ENCODE peak calls at places on chromosomes 1 and 21, in ten cellular contexts. R is naive thymus-derived CD4-positive, alpha-beta T cell; K is HCT116; Y is ascending aorta; P is endothelial cell of umbilical vein; A is body of pancreas; J is CD8-positive, alpha-beta memory T cell; B is Karpas-422; U is left lung; C is K562. G is an unnamed sample. For H3K36me3, the result is how much of the 10 kb centered on the place peaks cover.

GRCh38 chr1:152473887-152474537 is 36.6 kb upstream of the LCE5A start:
- DNase-seq in R (no peak), K (no peak), Y (no peak), P (no peak), A (no peak), J (no peak), B (no peak), U (no peak), C (no peak), G (no peak)

GRCh38 chr1:26279598-26280332 is at the start of gene SH3BGRL3:
- DNase-seq in R (peak), K (peak), Y (peak), P (peak), A (peak), J (peak), B (peak), U (peak), C (peak), G (peak)

GRCh38 chr1:33334081-33334552 is 13.2 kb upstream of the A3GALT2 start:
- DNase-seq in R (no peak), K (no peak), Y (peak), P (no peak), A (no peak), J (no peak), B (no peak), U (no peak), C (no peak), G (peak)

GRCh38 chr1:224095867-224096266 is 18.0 kb upstream of the FBXO28 start:
- DNase-seq in R (no peak), K (no peak), Y (no peak), P (no peak), A (no peak), J (no peak), B (peak), U (no peak), C (no peak), G (no peak)

GRCh38 chr1:31368611-31369107 is 4.2 kb downstream of the FABP3 start:
- DNase-seq in R (no peak), K (no peak), Y (no peak), P (no peak), A (no peak), J (no peak), B (no peak), U (no peak), C (peak), G (no peak)

GRCh38 chr1:119782541-119783338 is 14.0 kb upstream of the HMGCS2 start:
- DNase-seq in R (no peak), K (no peak), Y (no peak), P (no peak), A (no peak), J (no peak), B (no peak), U (no peak), C (no peak), G (no peak)

GRCh38 chr1:94634977-94635416 is 93.4 kb upstream of the F3 start:
- DNase-seq in R (no peak), K (no peak), Y (no peak), P (no peak), A (no peak), J (no peak), B (no peak), U (no peak), C (peak), G (no peak)

GRCh38 chr1:246065592-246065991 is 441.5 kb downstream of the SMYD3 start:
- DNase-seq in R (no peak), K (no peak), Y (no peak), P (no peak), A (no peak), J (no peak), B (no peak), U (no peak), C (no peak), G (no peak)

GRCh38 chr1:47848985-47849610 is 148.1 kb downstream of the TRABD2B start:
- DNase-seq in R (no peak), K (no peak), Y (no peak), P (no peak), A (no peak), J (no peak), B (no peak), U (no peak), C (no peak), G (no peak)

GRCh38 chr1:101071470-101071886 is 45.9 kb upstream of the DPH5 start:
- DNase-seq in R (no peak), K (no peak), Y (no peak), P (peak), A (no peak), J (no peak), B (no peak), U (no peak), C (peak), G (no peak)

GRCh38 chr21:32335601-32336575 is 37.2 kb downstream of the MRAP start:
- DNase-seq in R (no peak), K (no peak), Y (no peak), P (no peak), A (no peak), J (no peak), B (no peak), U (no peak), C (no peak), G (no peak)

GRCh38 chr1:66352783-66353182 is 181.2 kb upstream of the SGIP1 start:
- DNase-seq in R (no peak), K (no peak), Y (no peak), P (no peak), A (no peak), J (no peak), B (no peak), U (no peak), C (no peak), G (no peak)

GRCh38 chr1:212440419-212440818 is 7.7 kb downstream of the NENF start:
- DNase-seq in R (no peak), K (no peak), Y (no peak), P (no peak), A (no peak), J (no peak), B (no peak), U (no peak), C (no peak), G (no peak)

GRCh38 chr1:23559985-23560755 is 869 bp upstream of the ID3 start:
- DNase-seq in R (no peak), K (no peak), Y (no peak), P (peak), A (no peak), J (no peak), B (no peak), U (no peak), C (no peak), G (no peak)

GRCh38 chr1:117284408-117285215 is 73.9 kb upstream of the VTCN1 start:
- DNase-seq in R (peak), K (peak), Y (no peak), P (peak), A (no peak), J (no peak), B (peak), U (no peak), C (peak), G (no peak)

GRCh38 chr1:29324202-29324601 is 87.9 kb downstream of the PTPRU start:
- DNase-seq in R (no peak), K (no peak), Y (no peak), P (no peak), A (no peak), J (no peak), B (no peak), U (peak), C (no peak), G (no peak)

GRCh38 chr1:20105856-20106255 is 13.5 kb downstream of the PLA2G2D start:
- DNase-seq in R (no peak), K (no peak), Y (no peak), P (no peak), A (no peak), J (no peak), B (no peak), U (no peak), C (no peak), G (no peak)

GRCh38 chr1:207978441-207978840 is 67.5 kb upstream of the CD34 start:
- DNase-seq in R (no peak), K (no peak), Y (no peak), P (no peak), A (no peak), J (no peak), B (no peak), U (no peak), C (no peak), G (no peak)

DNA sequence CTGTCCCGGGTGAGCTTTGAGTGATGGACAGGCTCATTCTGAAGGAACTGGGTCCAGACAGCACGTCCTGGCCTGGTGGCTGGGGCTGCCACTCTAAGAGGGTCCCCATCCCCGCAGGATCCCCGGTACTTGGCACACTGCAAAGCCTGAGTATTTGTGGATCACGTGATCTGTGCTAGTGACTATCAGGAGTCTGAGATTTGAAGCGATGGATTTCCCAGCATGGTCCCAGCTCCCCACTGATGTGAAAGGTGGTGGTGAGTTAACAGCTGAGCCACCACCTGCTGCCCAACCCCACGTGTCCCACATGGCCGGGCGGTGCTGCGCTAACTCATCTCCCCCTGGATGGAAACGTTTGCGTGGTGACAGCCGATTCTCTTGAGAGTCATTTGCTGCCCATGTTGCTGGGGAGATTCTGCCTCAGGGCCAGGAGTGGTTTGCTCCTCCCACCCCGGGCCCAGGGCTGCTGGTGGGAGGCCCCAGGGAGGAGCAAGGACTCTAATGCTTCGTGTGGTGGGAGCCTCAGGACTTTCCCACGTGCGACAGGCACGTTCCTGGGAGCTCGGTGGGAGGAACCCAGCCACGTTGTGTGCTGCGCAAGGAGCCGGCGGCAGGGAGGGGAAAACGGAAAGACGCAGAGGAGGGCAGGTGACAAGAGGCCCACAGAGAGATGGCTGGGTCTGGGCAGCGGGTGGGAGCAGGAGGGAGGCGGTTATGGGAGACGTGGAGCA is 15.1 kb downstream of the FAAP20 start:
- DNase-seq in R (no peak), K (no peak), Y (no peak), P (no peak), A (no peak), J (no peak), B (no peak), U (no peak), C (peak), G (no peak)
- H3K36me3 ChIP-seq in R (under half), K (under half), Y (under half), P (under half), A (under half), J (under half), B (under half), U (under half), C (under half), G (under half)

DNA sequence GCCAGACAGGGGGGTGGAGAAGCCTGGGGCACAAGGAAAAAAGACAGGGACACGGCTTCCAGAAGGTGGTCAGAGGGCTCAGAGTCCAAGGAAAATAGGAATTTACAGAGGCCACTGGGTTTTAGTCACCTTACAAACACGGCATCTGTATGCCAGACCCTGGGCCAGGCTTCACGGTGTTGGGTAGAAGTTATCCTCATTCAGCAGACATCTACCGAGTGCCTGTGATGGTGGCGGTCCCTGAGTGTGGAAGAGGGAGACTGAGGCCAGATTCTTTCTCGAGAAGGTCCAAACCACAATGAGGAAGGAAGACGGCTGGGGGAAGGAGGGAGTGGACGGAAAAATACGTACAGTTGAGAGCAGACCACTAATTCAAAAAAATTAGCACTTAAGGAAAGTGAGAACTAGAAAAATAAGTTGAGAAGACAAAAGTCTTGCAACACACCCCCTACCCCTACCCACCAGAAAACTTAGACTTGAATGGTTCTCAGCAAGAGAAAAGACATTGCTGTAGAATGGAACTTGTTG is 864 bp upstream of the BTG2 start:
- DNase-seq in R (no peak), K (no peak), Y (no peak), P (no peak), A (peak), J (no peak), B (peak), U (no peak), C (no peak), G (no peak)
- H3K4me3 ChIP-seq in R (peak), K (peak), Y (peak), P (no peak), A (no peak), J (peak), B (peak), U (peak), C (peak), G (peak)

GRCh38 chr1:145847827-145848226 is 2.4 kb downstream of the NUDT17 start:
- DNase-seq in R (no peak), K (no peak), Y (no peak), P (no peak), A (no peak), J (no peak), B (no peak), U (no peak), C (no peak), G (no peak)
- H3K36me3 ChIP-seq in R (under half), K (under half), Y (under half), P (under half), A (under half), J (under half), B (under half), U (under half), C (under half), G (half or more)

GRCh38 chr1:110671323-110671722 is 3.4 kb downstream of the KCNA3 start:
- DNase-seq in R (no peak), K (no peak), Y (no peak), P (no peak), A (no peak), J (no peak), B (no peak), U (no peak), C (no peak), G (no peak)

GRCh38 chr1:110673805-110674336 is 869 bp downstream of the KCNA3 start:
- DNase-seq in R (no peak), K (no peak), Y (no peak), P (no peak), A (no peak), J (peak), B (no peak), U (peak), C (no peak), G (peak)

GRCh38 chr1:110672753-110673108 is 2.0 kb downstream of the KCNA3 start:
- DNase-seq in R (peak), K (no peak), Y (no peak), P (no peak), A (no peak), J (peak), B (no peak), U (no peak), C (no peak), G (no peak)

GRCh38 chr1:110673197-110673701 is 1.5 kb downstream of the KCNA3 start:
- DNase-seq in R (peak), K (no peak), Y (no peak), P (no peak), A (no peak), J (peak), B (no peak), U (peak), C (no peak), G (no peak)

GRCh38 chr1:110672001-110672752 is 2.6 kb downstream of the KCNA3 start:
- DNase-seq in R (peak), K (no peak), Y (no peak), P (no peak), A (no peak), J (peak), B (no peak), U (no peak), C (peak), G (no peak)
- H3K4me3 ChIP-seq in R (peak), K (no peak), Y (no peak), P (no peak), A (no peak), J (peak), B (no peak), U (no peak), C (no peak), G (peak)

GRCh38 chr1:109404838-109405237 is 7.1 kb upstream of the SORT1 start:
- DNase-seq in R (no peak), K (no peak), Y (no peak), P (no peak), A (no peak), J (no peak), B (no peak), U (no peak), C (no peak), G (no peak)
- H3K36me3 ChIP-seq in R (under half), K (under half), Y (under half), P (under half), A (under half), J (under half), B (half or more), U (under half), C (half or more), G (half or more)

DNA sequence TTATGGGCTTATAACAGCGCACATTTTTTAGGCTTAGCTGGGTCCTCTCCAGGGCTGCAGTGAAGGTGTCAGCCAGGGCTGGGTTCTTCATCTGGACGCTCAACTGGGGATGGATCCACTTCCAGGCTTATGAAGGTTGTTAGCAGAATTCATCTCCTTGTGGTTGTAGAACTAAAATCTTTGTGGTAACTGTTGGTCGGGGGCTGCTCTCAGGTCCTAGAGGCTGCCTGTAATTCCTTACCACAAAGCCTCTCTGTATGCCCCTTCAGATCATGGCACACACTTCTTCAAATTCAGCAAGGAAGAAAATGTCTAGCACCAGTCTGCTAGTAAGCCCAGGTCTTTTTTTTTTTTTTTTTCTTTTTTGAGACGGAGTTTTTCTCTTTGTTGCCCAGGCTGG is 40.9 kb upstream of the EPS8L3 start:
- DNase-seq in R (no peak), K (no peak), Y (no peak), P (no peak), A (no peak), J (no peak), B (no peak), U (no peak), C (no peak), G (no peak)
- H3K4me3 ChIP-seq in R (no peak), K (no peak), Y (no peak), P (no peak), A (no peak), J (no peak), B (no peak), U (no peak), C (no peak), G (no peak)

GRCh38 chr1:145750444-145750843 is 31.1 kb downstream of the CD160 start:
- DNase-seq in R (no peak), K (no peak), Y (no peak), P (no peak), A (no peak), J (no peak), B (no peak), U (no peak), C (no peak), G (no peak)
- H3K36me3 ChIP-seq in R (under half), K (under half), Y (half or more), P (under half), A (under half), J (under half), B (under half), U (under half), C (half or more), G (half or more)

DNA sequence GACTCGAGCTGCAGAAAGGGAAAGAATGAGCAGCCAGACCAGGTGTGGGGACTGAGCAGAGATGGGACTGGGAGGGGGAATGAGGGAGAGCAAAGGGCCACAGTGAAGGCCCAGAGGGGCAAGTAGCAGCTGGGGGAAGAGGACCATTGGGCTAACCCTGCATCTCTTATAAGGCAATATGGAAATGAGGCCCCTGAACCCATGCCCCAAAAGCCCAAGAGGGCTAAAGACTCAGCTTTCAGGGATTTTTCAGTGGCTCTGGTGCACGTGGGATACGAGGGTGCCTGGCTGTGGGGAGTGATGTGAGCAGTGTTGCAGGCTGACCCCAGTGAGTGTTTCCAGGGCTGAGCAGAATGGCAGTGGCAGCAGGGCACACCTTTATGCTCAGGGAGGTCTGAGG is 496 bp upstream of the TNNI1 start:
- DNase-seq in R (no peak), K (no peak), Y (no peak), P (no peak), A (no peak), J (no peak), B (peak), U (no peak), C (no peak), G (no peak)
- H3K4me3 ChIP-seq in R (no peak), K (no peak), Y (no peak), P (no peak), A (no peak), J (no peak), B (peak), U (no peak), C (no peak), G (no peak)

DNA sequence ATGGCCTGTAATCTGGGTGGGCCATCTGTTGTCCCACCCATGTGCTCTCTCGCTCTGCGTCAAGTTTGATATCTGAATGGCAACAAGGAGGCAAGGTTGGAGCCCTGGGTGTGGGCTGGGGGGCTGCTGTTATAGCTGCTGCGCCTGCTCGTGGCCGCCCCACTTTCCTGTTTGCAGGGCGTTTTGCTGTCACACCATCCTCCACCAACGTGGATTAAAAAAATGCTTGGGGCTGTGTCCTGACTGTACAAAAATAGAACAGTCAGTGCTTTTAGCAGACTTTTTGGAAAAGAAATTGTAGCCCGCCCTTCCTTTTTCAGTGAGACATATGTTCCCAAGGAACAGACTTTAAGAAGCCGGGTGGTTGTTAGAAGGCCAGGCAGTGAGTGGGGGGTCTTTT is 25.5 kb downstream of the UMODL1 start:
- DNase-seq in R (no peak), K (no peak), Y (no peak), P (no peak), A (no peak), J (no peak), B (no peak), U (peak), C (no peak), G (no peak)
- H3K36me3 ChIP-seq in R (under half), K (under half), Y (under half), P (under half), A (under half), J (under half), B (under half), U (under half), C (under half), G (under half)

DNA sequence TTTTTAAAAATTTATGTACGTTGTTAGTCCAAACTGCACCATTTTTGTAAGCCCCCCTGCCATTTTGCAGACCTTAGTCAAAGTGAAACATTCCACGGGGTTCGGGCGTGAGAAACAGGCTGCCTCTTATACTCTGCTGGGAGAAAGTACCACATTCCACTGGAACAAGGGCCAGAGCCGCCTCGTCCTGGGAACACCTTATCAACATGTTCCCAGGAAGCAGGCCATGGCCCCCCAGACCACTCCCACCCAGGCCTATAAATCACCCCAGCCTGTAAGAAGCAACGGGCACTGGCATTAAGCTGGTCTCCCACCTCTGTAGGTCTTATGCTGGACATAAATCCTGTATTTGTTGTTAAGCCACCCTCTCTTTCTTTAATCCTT is 854 bp upstream of the ZRANB2 start:
- DNase-seq in R (no peak), K (no peak), Y (no peak), P (no peak), A (peak), J (no peak), B (no peak), U (peak), C (peak), G (peak)
- H3K4me3 ChIP-seq in R (peak), K (peak), Y (peak), P (no peak), A (no peak), J (peak), B (peak), U (peak), C (peak), G (peak)